ENCODE peak calls at places on chromosomes 2 and 18, in four cellular contexts. U is GM12878, Z is left cardiac atrium, S is foreskin keratinocyte. B is an unnamed sample.

GRCh38 chr2:101905746-101906336 is 85.9 kb upstream of the IL1R2 start:
- ATAC-seq in U (no peak), Z (no peak), S (no peak), B (no peak)

GRCh38 chr2:84807063-84807485 is 73.8 kb downstream of the TRABD2A start:
- ATAC-seq in U (no peak), Z (no peak), S (no peak), B (no peak)

GRCh38 chr18:49616618-49617328 is 54.9 kb downstream of the LIPG start:
- ATAC-seq in U (peak; percentile 12), Z (no peak), S (no peak), B (no peak)

GRCh38 chr2:27071990-27072830 is 756 bp upstream of the OST4 start:
- ATAC-seq in U (peak; percentile 10), Z (peak; percentile 57), S (no peak), B (no peak)

GRCh38 chr2:98533547-98533946 is 74.8 kb downstream of the COA5 start:
- ATAC-seq in U (no peak), Z (no peak), S (no peak), B (no peak)

GRCh38 chr2:14828223-14828622 is 195.7 kb downstream of the LRATD1 start:
- ATAC-seq in U (no peak), Z (no peak), S (no peak), B (no peak)

GRCh38 chr2:53765749-53766148 is 1.9 kb upstream of the CHAC2 start:
- ATAC-seq in U (no peak), Z (no peak), S (no peak), B (no peak)

GRCh38 chr2:10493636-10494281 is 45.6 kb upstream of the ODC1 start:
- ATAC-seq in U (peak; percentile 99), Z (peak; percentile 14), S (peak; percentile 88), B (peak; percentile 98)

GRCh38 chr2:231292472-231293134 is 94.2 kb downstream of the ARMC9 start:
- ATAC-seq in U (no peak), Z (no peak), S (no peak), B (no peak)

GRCh38 chr18:62458346-62458745 is 64.5 kb upstream of the ZCCHC2 start:
- ATAC-seq in U (no peak), Z (no peak), S (peak; percentile 18), B (no peak)

GRCh38 chr2:27323592-27324285 is 842 bp upstream of the MPV17 start:
- ATAC-seq in U (no peak), Z (no peak), S (no peak), B (no peak)

GRCh38 chr2:64941143-64941542 is 48.1 kb upstream of the SLC1A4 start:
- ATAC-seq in U (no peak), Z (no peak), S (no peak), B (no peak)

GRCh38 chr2:159012142-159012541 is 43.7 kb downstream of the TANC1 start:
- ATAC-seq in U (no peak), Z (no peak), S (no peak), B (no peak)

GRCh38 chr2:17336458-17336857 is 181.8 kb downstream of the RAD51AP2 start:
- ATAC-seq in U (no peak), Z (no peak), S (no peak), B (no peak)

GRCh38 chr2:58650781-58651180 is 409.7 kb upstream of the FANCL start:
- ATAC-seq in U (no peak), Z (no peak), S (no peak), B (no peak)

GRCh38 chr2:191302459-191303155 is 57.4 kb downstream of the MYO1B start:
- ATAC-seq in U (peak; percentile 82), Z (no peak), S (peak; percentile 22), B (peak; percentile 59)

GRCh38 chr2:41859615-41860014 is 188.2 kb upstream of the PKDCC start:
- ATAC-seq in U (no peak), Z (no peak), S (no peak), B (no peak)

GRCh38 chr2:149463328-149464002 is 124.1 kb downstream of the MMADHC start:
- ATAC-seq in U (peak; percentile 93), Z (no peak), S (no peak), B (no peak)

GRCh38 chr2:79977782-79978181 is 326.8 kb downstream of the LRRTM1 start:
- ATAC-seq in U (no peak), Z (no peak), S (no peak), B (no peak)

GRCh38 chr18:21747764-21748693 is 7.4 kb downstream of the MIB1 start:
- ATAC-seq in U (peak; percentile 32), Z (no peak), S (no peak), B (no peak)

GRCh38 chr2:133458280-133458679 is 110.0 kb downstream of the NCKAP5 start:
- ATAC-seq in U (no peak), Z (no peak), S (no peak), B (no peak)

GRCh38 chr2:110771549-110772382 is 39.4 kb downstream of the ACOXL start:
- ATAC-seq in U (no peak), Z (peak; percentile 39), S (no peak), B (no peak)

GRCh38 chr2:49972699-49973098 is 818.4 kb upstream of the FSHR start:
- ATAC-seq in U (no peak), Z (no peak), S (no peak), B (no peak)

GRCh38 chr2:105376789-105377231 is 22.0 kb downstream of the FHL2 start:
- ATAC-seq in U (no peak), Z (no peak), S (peak; percentile 36), B (no peak)

GRCh38 chr2:238974061-238974460 is 126.2 kb downstream of the TWIST2 start:
- ATAC-seq in U (no peak), Z (peak; percentile 21), S (no peak), B (no peak)

GRCh38 chr2:134257516-134257915 is 3.6 kb downstream of the MGAT5 start:
- ATAC-seq in U (no peak), Z (no peak), S (no peak), B (no peak)

GRCh38 chr18:53610957-53611356 is 613.5 kb downstream of the MBD2 start:
- ATAC-seq in U (peak; percentile 57), Z (no peak), S (no peak), B (no peak)

GRCh38 chr2:36438454-36438977 is 82.9 kb downstream of the CRIM1 start:
- ATAC-seq in U (no peak), Z (peak; percentile 79), S (peak; percentile 97), B (no peak)